ENCODE peak calls at places on chromosomes 1 and 21, in seven cellular contexts. D is keratinocyte, T is left ventricle myocardium superior, R is choroid plexus epithelial cell, C is endothelial cell, F is amniotic epithelial cell, A is cardiac fibroblast. B is an unnamed sample.

GRCh38 chr21:33355355-33355754 is 30.6 kb downstream of the IFNAR1 start:
- DNase-seq in D (no peak), T (no peak), R (peak), C (no peak), F (no peak), A (no peak), B (no peak)

GRCh38 chr1:55064071-55064581 is 24.8 kb downstream of the PCSK9 start:
- DNase-seq in D (no peak), T (no peak), R (no peak), C (no peak), F (no peak), A (peak), B (peak)

GRCh38 chr21:46411691-46412090 is 47.0 kb upstream of the DIP2A start:
- DNase-seq in D (no peak), T (peak), R (no peak), C (no peak), F (no peak), A (no peak), B (no peak)

GRCh38 chr21:33491373-33492102 is at the start of gene DNAJC28:
- DNase-seq in D (peak), T (peak), R (peak), C (peak), F (peak), A (peak), B (peak)

GRCh38 chr1:226135059-226135651 is 51.4 kb downstream of the ACBD3 start:
- DNase-seq in D (no peak), T (peak), R (no peak), C (no peak), F (peak), A (peak), B (no peak)

GRCh38 chr1:197286634-197287033 is 18.6 kb downstream of the CRB1 start:
- DNase-seq in D (no peak), T (no peak), R (no peak), C (no peak), F (no peak), A (no peak), B (no peak)

GRCh38 chr1:65097081-65097480 is 50.9 kb upstream of the AK4 start:
- DNase-seq in D (no peak), T (no peak), R (no peak), C (no peak), F (no peak), A (no peak), B (no peak)

GRCh38 chr1:11648039-11648438 is 6.2 kb downstream of the FBXO2 start:
- DNase-seq in D (no peak), T (peak), R (no peak), C (no peak), F (no peak), A (no peak), B (no peak)

GRCh38 chr1:239997515-239998311 is 94.0 kb upstream of the FMN2 start:
- DNase-seq in D (no peak), T (peak), R (no peak), C (peak), F (no peak), A (no peak), B (no peak)

GRCh38 chr21:38600106-38600505 is 101.8 kb upstream of the ERG start:
- DNase-seq in D (no peak), T (no peak), R (no peak), C (no peak), F (no peak), A (no peak), B (no peak)

GRCh38 chr1:90357980-90358379 is 359.1 kb downstream of the BARHL2 start:
- DNase-seq in D (no peak), T (no peak), R (peak), C (no peak), F (no peak), A (peak), B (no peak)

B was measured in germinal center.